ENCODE peak calls at places on chromosomes 3 and 15, in ten cellular contexts. M is tibial nerve, H is thyroid gland, E is ovary, A is stomach, D is sigmoid colon, O is HCT116, Z is IMR-90, I is transverse colon, S is prostate gland. C is an unnamed sample.

GRCh38 chr15:35818846-35819245 is 272.9 kb upstream of the DPH6 start:
- DNase-seq in M (no peak), H (no peak), E (no peak), A (no peak), D (no peak), O (no peak), Z (no peak), I (no peak), S (no peak), C (no peak)

GRCh38 chr3:9396632-9397330 is 634 bp upstream of the SETD5 start:
- DNase-seq in M (peak), H (peak), E (peak), A (peak), D (peak), O (peak), Z (peak), I (peak), S (peak), C (peak)

GRCh38 chr15:25053000-25053815 is 98.4 kb downstream of the SNRPN start:
- DNase-seq in M (no peak), H (peak), E (peak), A (peak), D (peak), O (no peak), Z (no peak), I (no peak), S (no peak), C (no peak)

GRCh38 chr3:23241256-23241655 is 38.1 kb downstream of the UBE2E2 start:
- DNase-seq in M (no peak), H (no peak), E (no peak), A (no peak), D (no peak), O (no peak), Z (no peak), I (no peak), S (no peak), C (no peak)

GRCh38 chr3:146159037-146159436 is 1.9 kb downstream of the PLOD2 start:
- DNase-seq in M (no peak), H (no peak), E (no peak), A (no peak), D (no peak), O (no peak), Z (no peak), I (no peak), S (no peak), C (no peak)

GRCh38 chr3:128076465-128076782 is 24.2 kb downstream of the SEC61A1 start:
- DNase-seq in M (no peak), H (no peak), E (no peak), A (no peak), D (peak), O (no peak), Z (no peak), I (no peak), S (no peak), C (peak)

GRCh38 chr15:82139823-82140268 is 94.0 kb upstream of the MEX3B start:
- DNase-seq in M (no peak), H (no peak), E (no peak), A (no peak), D (no peak), O (peak), Z (peak), I (no peak), S (no peak), C (peak)

GRCh38 chr3:168951884-168952283 is 711.6 kb downstream of the MECOM start:
- DNase-seq in M (no peak), H (no peak), E (no peak), A (no peak), D (no peak), O (no peak), Z (no peak), I (no peak), S (no peak), C (no peak)

GRCh38 chr3:189272500-189273119 is 100.8 kb downstream of the TPRG1 start:
- DNase-seq in M (no peak), H (no peak), E (no peak), A (no peak), D (no peak), O (no peak), Z (no peak), I (no peak), S (no peak), C (no peak)

GRCh38 chr3:65895084-65895483 is 143.6 kb downstream of the MAGI1 start:
- DNase-seq in M (no peak), H (no peak), E (no peak), A (no peak), D (no peak), O (no peak), Z (no peak), I (no peak), S (no peak), C (no peak)

GRCh38 chr15:72382146-72382545 is 6.3 kb upstream of the HEXA start:
- DNase-seq in M (no peak), H (no peak), E (no peak), A (no peak), D (no peak), O (no peak), Z (no peak), I (no peak), S (no peak), C (no peak)

GRCh38 chr3:74523811-74524210 is 90.6 kb downstream of the CNTN3 start:
- DNase-seq in M (no peak), H (no peak), E (no peak), A (no peak), D (no peak), O (no peak), Z (peak), I (no peak), S (no peak), C (no peak)

GRCh38 chr3:187015903-187016638 is 85.7 kb downstream of the ST6GAL1 start:
- DNase-seq in M (no peak), H (no peak), E (no peak), A (no peak), D (no peak), O (no peak), Z (no peak), I (peak), S (no peak), C (no peak)

GRCh38 chr15:44811347-44811746 is 75.0 kb downstream of the TRIM69 start:
- DNase-seq in M (no peak), H (no peak), E (no peak), A (no peak), D (no peak), O (peak), Z (no peak), I (peak), S (no peak), C (no peak)

GRCh38 chr15:67821784-67822451 is 3.4 kb upstream of the SKOR1 start:
- DNase-seq in M (no peak), H (no peak), E (no peak), A (no peak), D (no peak), O (no peak), Z (no peak), I (no peak), S (no peak), C (no peak)

GRCh38 chr15:31062310-31062964 is 39.1 kb downstream of the TRPM1 start:
- DNase-seq in M (no peak), H (no peak), E (no peak), A (no peak), D (no peak), O (no peak), Z (no peak), I (no peak), S (no peak), C (no peak)

GRCh38 chr3:56421205-56421604 is 47.1 kb downstream of the ERC2 start:
- DNase-seq in M (no peak), H (no peak), E (no peak), A (no peak), D (no peak), O (no peak), Z (no peak), I (no peak), S (no peak), C (no peak)

GRCh38 chr3:23919628-23920027 is 2.7 kb downstream of the RPL15 start:
- DNase-seq in M (no peak), H (no peak), E (no peak), A (no peak), D (no peak), O (no peak), Z (no peak), I (no peak), S (no peak), C (no peak)

GRCh38 chr3:108006077-108006675 is 84.7 kb downstream of the CD47 start:
- DNase-seq in M (no peak), H (peak), E (no peak), A (peak), D (no peak), O (no peak), Z (no peak), I (peak), S (peak), C (peak)

DNA sequence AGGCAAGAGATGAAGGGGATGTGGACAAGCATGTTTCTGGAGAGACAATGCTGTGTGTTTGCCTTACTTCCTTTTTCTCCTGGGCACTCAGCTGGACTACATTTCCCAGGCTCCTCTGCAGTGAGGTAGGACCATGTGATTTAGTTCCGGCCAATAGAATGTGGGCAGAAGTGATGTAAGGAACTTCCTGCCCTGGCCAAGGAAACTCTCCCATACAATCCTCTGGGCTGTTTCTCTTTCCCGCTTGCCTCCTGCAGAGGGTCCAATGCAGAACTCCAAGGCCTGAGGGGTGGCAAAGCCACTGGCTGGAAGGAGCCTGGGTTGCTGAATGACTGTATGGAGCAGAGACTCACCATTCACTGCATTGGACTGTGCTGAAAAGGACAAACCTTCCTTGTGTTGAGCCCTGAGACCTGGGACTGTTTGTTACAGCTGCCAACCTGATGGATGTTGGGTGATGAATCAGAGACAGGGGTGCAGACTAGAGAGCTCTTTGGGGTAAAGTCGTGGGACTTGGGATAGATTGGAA is 82.7 kb upstream of the SLC6A6 start:
- DNase-seq in M (no peak), H (no peak), E (no peak), A (peak), D (no peak), O (peak), Z (peak), I (peak), S (no peak), C (peak)
- TF ChIP-seq POLR2A in M (no peak), H (no peak), E (no peak), A (no peak), D (no peak), O (peak), Z (no peak), I (no peak), S (no peak), C (no peak)

GRCh38 chr3:196553551-196553950 is 14.8 kb downstream of the WDR53 start:
- DNase-seq in M (no peak), H (no peak), E (no peak), A (no peak), D (no peak), O (no peak), Z (no peak), I (no peak), S (no peak), C (no peak)
- TF ChIP-seq POLR2A in M (no peak), H (no peak), E (no peak), A (no peak), D (no peak), O (no peak), Z (no peak), I (no peak), S (no peak), C (no peak)

DNA sequence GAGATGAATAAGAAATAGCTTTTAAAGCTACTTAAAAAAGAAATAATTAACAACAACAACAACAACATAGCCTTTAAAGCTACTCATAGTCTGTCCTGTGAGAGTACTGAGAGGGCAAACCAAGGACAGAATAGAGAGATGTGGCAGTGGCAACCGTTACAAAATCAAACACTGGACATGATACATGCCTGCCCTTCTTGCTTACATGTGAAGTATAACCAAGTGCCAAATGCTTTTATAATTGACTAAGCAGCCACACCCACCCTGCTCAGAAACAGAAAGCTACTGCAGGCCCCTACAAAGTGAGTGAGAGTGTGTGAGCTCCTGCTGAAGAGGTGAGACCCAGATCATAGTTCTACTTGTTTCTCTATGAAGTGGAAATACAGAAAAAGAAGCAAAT is 38.4 kb downstream of the NDUFB4 start:
- DNase-seq in M (no peak), H (no peak), E (no peak), A (no peak), D (no peak), O (no peak), Z (no peak), I (no peak), S (no peak), C (no peak)
- TF ChIP-seq POLR2A in M (no peak), H (no peak), E (no peak), A (no peak), D (no peak), O (no peak), Z (no peak), I (no peak), S (no peak), C (no peak)

DNA sequence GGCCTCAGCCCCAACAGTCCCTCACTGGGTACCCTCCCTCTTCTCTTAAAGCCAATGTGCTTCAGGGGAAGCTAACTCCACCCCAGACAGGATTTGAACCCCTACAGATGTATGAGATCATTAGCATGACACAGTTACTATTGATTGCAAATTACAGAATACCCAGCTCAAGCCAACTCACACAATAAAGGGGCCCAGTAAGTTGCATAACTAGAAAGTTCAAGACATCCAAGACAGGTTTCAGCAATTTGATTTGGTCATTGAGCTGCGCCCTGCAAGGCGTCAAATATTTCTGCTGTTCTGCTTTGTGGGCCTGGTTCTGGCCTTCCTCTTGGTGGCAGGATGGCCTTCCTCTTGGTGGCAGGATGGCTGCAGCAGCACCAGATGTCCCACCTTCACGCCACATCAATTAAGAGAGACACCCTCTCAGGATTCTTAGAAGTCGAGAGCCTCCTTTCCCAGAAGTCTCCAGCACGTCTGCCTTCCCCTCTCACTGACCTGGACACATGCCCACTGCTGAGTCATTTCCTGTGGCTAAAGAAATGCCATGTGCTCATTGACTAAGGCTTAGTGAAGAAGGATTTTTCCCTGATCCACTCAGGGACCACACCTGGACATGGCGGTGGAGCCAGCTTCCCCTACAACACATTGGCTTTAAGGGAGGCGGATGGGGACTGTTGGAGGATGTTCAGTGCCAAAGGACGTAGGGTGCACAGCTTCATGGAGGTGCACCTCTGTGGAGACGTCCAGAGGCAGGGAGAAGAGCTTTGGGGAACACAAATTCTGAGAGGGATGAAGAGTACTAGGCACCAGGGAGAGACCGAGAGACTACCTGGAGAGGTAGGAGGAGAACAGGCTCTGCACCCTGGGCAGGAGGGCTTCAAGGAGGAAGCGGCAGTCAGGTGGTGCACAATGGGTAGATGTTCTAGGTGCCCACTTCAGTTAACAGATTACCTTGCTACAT is 49.1 kb downstream of the DNASE1L3 start:
- DNase-seq in M (peak), H (peak), E (peak), A (peak), D (peak), O (peak), Z (peak), I (peak), S (no peak), C (peak)
- TF ChIP-seq POLR2A in M (no peak), H (no peak), E (no peak), A (no peak), D (no peak), O (no peak), Z (no peak), I (no peak), S (no peak), C (no peak)

DNA sequence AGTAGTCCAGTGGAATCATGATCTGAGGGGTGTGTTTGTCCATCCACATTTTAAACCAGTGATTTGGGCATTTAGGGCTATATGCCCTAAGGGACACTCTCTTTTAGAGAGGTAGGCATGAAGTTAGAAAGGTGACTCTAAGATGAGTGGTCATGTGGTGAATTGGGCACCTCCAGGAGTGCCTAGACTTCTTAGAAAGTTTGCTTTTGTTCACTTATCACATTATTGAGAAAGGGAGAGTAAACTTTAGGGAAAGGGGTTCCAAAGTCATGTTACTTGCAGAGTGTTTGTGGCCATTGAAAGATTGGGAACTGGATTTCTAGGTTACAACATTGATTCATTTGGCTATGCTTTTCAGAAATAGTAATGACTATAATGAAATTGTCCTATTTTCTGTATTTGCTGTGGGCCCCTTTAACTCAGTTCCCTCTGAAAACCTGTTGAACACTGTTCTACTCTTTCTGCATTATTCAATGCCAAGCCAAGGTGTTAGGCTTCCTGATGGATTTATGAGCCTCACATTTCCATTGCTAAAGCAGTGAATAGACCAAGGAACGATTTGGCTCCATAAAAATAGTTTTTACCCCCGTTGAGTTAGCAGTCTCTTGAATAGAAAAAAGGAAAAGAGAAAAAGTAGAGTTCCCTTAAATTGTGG is 169.3 kb downstream of the PTPRG start:
- DNase-seq in M (no peak), H (no peak), E (no peak), A (no peak), D (no peak), O (no peak), Z (no peak), I (no peak), S (no peak), C (no peak)
- TF ChIP-seq POLR2A in M (no peak), H (no peak), E (no peak), A (no peak), D (no peak), O (no peak), Z (no peak), I (no peak), S (no peak), C (no peak)

DNA sequence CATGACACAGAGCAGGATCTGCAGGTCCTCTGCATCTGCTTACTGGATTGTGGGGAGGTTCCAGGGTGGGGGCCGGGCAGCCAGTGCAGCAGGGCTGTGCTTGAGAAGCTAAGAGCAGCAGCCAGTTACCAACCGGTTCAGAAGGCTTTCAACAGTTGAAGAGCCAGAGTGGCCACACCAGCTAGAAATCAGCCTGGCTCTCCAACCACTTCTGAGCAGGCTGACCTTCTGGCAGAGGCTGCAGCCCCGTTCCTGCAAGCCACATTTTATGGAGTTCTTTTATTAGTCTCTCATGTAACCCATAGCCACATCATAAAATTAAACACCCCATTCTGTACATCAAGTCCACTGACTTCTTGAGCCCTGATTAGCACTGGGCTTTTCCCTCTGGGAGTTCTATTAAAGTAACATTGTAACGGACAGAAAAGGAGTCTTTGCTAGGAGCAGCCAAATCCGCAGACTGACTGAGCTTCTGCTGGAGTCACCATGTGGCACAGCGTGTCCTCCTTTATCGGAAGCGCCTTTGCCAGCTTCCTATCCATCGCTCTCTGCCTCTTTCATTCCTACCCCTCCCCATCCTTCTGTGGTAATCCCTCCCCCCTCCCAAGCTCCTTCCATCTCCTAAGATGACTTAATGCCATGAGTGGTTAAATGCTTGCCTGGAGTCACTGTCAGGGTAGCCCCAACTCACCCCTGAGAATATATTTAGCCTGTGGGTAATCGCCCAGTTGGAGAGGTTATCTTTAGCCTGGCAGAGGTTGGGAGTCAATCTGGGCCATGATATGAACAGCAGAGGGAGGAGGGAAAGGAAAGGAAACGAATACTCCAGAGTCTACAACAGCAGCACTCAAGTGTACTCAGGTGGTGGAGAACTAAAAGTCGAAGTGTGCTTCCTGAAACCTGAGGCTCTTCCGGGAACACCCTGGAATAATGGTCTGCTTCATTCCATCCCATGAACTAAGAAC is 138.4 kb upstream of the HES1 start:
- DNase-seq in M (no peak), H (peak), E (no peak), A (no peak), D (no peak), O (no peak), Z (no peak), I (no peak), S (peak), C (peak)
- TF ChIP-seq POLR2A in M (no peak), H (no peak), E (no peak), A (no peak), D (no peak), O (no peak), Z (no peak), I (no peak), S (no peak), C (no peak)

GRCh38 chr15:62544446-62544845 is 379.4 kb upstream of the C2CD4B start:
- DNase-seq in M (no peak), H (no peak), E (no peak), A (no peak), D (no peak), O (no peak), Z (no peak), I (no peak), S (no peak), C (no peak)

GRCh38 chr15:62539236-62539635 is 374.2 kb upstream of the C2CD4B start:
- DNase-seq in M (no peak), H (no peak), E (no peak), A (no peak), D (no peak), O (no peak), Z (no peak), I (peak), S (no peak), C (no peak)

GRCh38 chr15:62545392-62546227 is 380.5 kb upstream of the C2CD4B start:
- DNase-seq in M (peak), H (peak), E (no peak), A (peak), D (peak), O (no peak), Z (peak), I (peak), S (peak), C (no peak)

DNA sequence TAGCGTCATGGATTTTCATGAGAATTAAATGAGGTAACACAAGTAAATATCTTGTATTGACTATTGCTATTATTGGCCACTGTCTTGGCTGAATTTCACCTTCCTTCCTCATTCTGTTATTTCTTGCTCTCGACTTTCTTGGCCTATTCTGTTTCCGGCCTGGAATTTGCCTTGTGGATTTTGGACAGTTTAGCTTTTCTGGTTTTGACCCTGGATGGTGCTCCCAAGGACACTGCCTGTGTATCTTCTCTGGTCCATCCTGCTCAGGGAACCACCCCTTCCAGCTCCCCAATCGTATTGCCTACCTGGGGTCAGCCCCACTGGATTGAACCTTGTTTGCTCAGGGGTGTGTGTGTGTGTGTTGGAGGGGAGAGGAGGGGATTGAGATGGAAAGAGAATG is 376.2 kb upstream of the C2CD4B start:
- DNase-seq in M (no peak), H (no peak), E (no peak), A (no peak), D (no peak), O (no peak), Z (no peak), I (no peak), S (no peak), C (no peak)
- TF ChIP-seq POLR2A in M (no peak), H (no peak), E (no peak), A (no peak), D (no peak), O (no peak), Z (no peak), I (no peak), S (no peak), C (no peak)

C was measured in erythroblast.